ENCODE peak calls at places on chromosomes 6 and 20, in seven cellular contexts. Y, F, I, O, J, K and L are unnamed samples.

GRCh38 chr6:137894779-137895385 is 27.8 kb downstream of the TNFAIP3 start:
- DNase-seq in F (peak; percentile 38), I (peak; percentile 76), Y (no peak), K (no peak), J (no peak), O (no peak), L (no peak)

GRCh38 chr6:35691027-35691824 is 2.5 kb upstream of the FKBP5 start:
- DNase-seq in J (no peak), Y (no peak), F (peak; percentile 21), I (no peak), O (no peak), K (peak; percentile 83), L (no peak)

GRCh38 chr6:130148181-130148580 is 74.6 kb downstream of the SAMD3 start:
- DNase-seq in J (no peak), O (no peak), K (no peak), Y (no peak), F (no peak), I (no peak), L (no peak)

GRCh38 chr20:32252189-32252588 is 25.3 kb upstream of the KIF3B start:
- DNase-seq in I (no peak), K (no peak), O (peak; percentile 6), J (no peak), F (no peak), Y (no peak), L (no peak)

GRCh38 chr20:62405108-62405980 is 1.7 kb downstream of the CABLES2 start:
- DNase-seq in O (no peak), Y (peak; percentile 93), K (no peak), J (no peak), F (no peak), I (peak; percentile 55), L (peak; percentile 48)

GRCh38 chr6:109008951-109009760 is 85.5 kb downstream of the SESN1 start:
- DNase-seq in Y (peak; percentile 59), O (peak; percentile 90), I (peak; percentile 87), F (peak; percentile 22), J (peak; percentile 31), K (peak; percentile 98), L (peak; percentile 65)

GRCh38 chr6:157935786-157936185 is 45.9 kb upstream of the SYNJ2 start:
- DNase-seq in I (no peak), J (no peak), K (no peak), Y (no peak), O (no peak), F (no peak), L (no peak)

GRCh38 chr20:43750774-43751166 is 24.0 kb upstream of the GTSF1L start:
- DNase-seq in O (no peak), F (no peak), K (no peak), I (no peak), Y (no peak), J (no peak), L (no peak)

GRCh38 chr6:148345176-148345575 is 2.5 kb downstream of the SASH1 start:
- DNase-seq in F (no peak), O (no peak), J (no peak), I (no peak), Y (no peak), K (no peak), L (no peak)

GRCh38 chr20:62088258-62089127 is 22.8 kb upstream of the TAF4 start:
- DNase-seq in Y (peak; percentile 96), K (no peak), F (peak; percentile 51), I (peak; percentile 78), O (no peak), J (no peak), L (no peak)